ENCODE peak calls at places on chromosomes 4 and X, in four cellular contexts. M is AG09319, Y is AG10803, U is transverse colon. K is an unnamed sample.
A peak's percentile ranks its signal among the peaks of the same experiment; 100 is the strongest.

GRCh38 chr4:76513517-76513916 is 78.5 kb downstream of the SHROOM3 start:
- DNase-seq in Y (no peak), U (no peak), M (no peak), K (no peak)

GRCh38 chrX:124280294-124280902 is 52.1 kb upstream of the TEX13D start:
- DNase-seq in Y (no peak), M (no peak), U (no peak), K (peak; percentile 0)

GRCh38 chr4:90174622-90175023 is 47.4 kb downstream of the CCSER1 start:
- DNase-seq in M (no peak), U (no peak), Y (no peak), K (no peak)

GRCh38 chr4:23614284-23614892 is 275.5 kb downstream of the PPARGC1A start:
- DNase-seq in M (no peak), Y (peak; percentile 13), U (no peak), K (peak; percentile 49)

GRCh38 chr4:140176735-140177134 is 22.8 kb upstream of the MAML3 start:
- DNase-seq in Y (peak; percentile 31), U (no peak), M (no peak), K (no peak)

GRCh38 chr4:186191266-186192067 is at the start of gene CYP4V2:
- DNase-seq in U (peak; percentile 92), Y (peak; percentile 79), M (peak; percentile 48), K (peak; percentile 88)

GRCh38 chrX:82676386-82676785 is 831.7 kb upstream of the POU3F4 start:
- DNase-seq in M (no peak), U (no peak), Y (no peak), K (peak; percentile 10)

GRCh38 chrX:7191681-7192110 is 43.7 kb upstream of the PUDP start:
- DNase-seq in M (no peak), U (no peak), Y (no peak), K (no peak)

GRCh38 chr4:101615652-101616051 is 174.9 kb upstream of the BANK1 start:
- DNase-seq in U (no peak), M (no peak), Y (no peak), K (no peak)

GRCh38 chrX:78658851-78659744 is at the start of gene RTL3:
- DNase-seq in Y (peak; percentile 90), M (no peak), U (no peak), K (peak; percentile 89)

GRCh38 chr4:2259036-2259540 is 2.8 kb downstream of the MXD4 start:
- DNase-seq in Y (no peak), M (no peak), U (peak; percentile 5), K (no peak)

K was measured in cardiac fibroblast.